ENCODE peak calls at places on chromosomes 11 and 22, in nine cellular contexts. One of them, this sample, is unnamed.

GRCh38 chr11:75850787-75851186 is 35.8 kb downstream of the UVRAG start:
- DNase-seq in tibial nerve: no peak
- DNase-seq in neural crest cell: no peak
- DNase-seq in left ventricle myocardium inferior: no peak
- DNase-seq in body of pancreas: no peak
- DNase-seq in GM13977: no peak
- DNase-seq in cardiac muscle cell: peak
- DNase-seq in GM20000: no peak
- DNase-seq in BE2C: no peak
- DNase-seq in this sample: no peak

GRCh38 chr11:130737041-130737830 is 179.0 kb downstream of the SNX19 start:
- DNase-seq in tibial nerve: no peak
- DNase-seq in neural crest cell: no peak
- DNase-seq in left ventricle myocardium inferior: no peak
- DNase-seq in body of pancreas: no peak
- DNase-seq in GM13977: no peak
- DNase-seq in cardiac muscle cell: no peak
- DNase-seq in GM20000: no peak
- DNase-seq in BE2C: no peak
- DNase-seq in this sample: no peak

GRCh38 chr22:28282346-28282745 is 363.3 kb upstream of the PITPNB start:
- DNase-seq in tibial nerve: no peak
- DNase-seq in neural crest cell: no peak
- DNase-seq in left ventricle myocardium inferior: no peak
- DNase-seq in body of pancreas: no peak
- DNase-seq in GM13977: no peak
- DNase-seq in cardiac muscle cell: peak
- DNase-seq in GM20000: no peak
- DNase-seq in BE2C: no peak
- DNase-seq in this sample: no peak

GRCh38 chr22:39623603-39624500 is 53.3 kb downstream of the CACNA1I start:
- DNase-seq in tibial nerve: no peak
- DNase-seq in neural crest cell: no peak
- DNase-seq in left ventricle myocardium inferior: no peak
- DNase-seq in body of pancreas: no peak
- DNase-seq in GM13977: no peak
- DNase-seq in cardiac muscle cell: no peak
- DNase-seq in GM20000: no peak
- DNase-seq in BE2C: no peak
- DNase-seq in this sample: no peak

GRCh38 chr22:45240137-45240809 is 421 bp downstream of the KIAA0930 start:
- DNase-seq in tibial nerve: no peak
- DNase-seq in neural crest cell: no peak
- DNase-seq in left ventricle myocardium inferior: no peak
- DNase-seq in body of pancreas: no peak
- DNase-seq in GM13977: no peak
- DNase-seq in cardiac muscle cell: peak
- DNase-seq in GM20000: no peak
- DNase-seq in BE2C: peak
- DNase-seq in this sample: peak

GRCh38 chr11:3773180-3773579 is 24.2 kb downstream of the NUP98 start:
- DNase-seq in tibial nerve: no peak
- DNase-seq in neural crest cell: no peak
- DNase-seq in left ventricle myocardium inferior: no peak
- DNase-seq in body of pancreas: no peak
- DNase-seq in GM13977: no peak
- DNase-seq in cardiac muscle cell: no peak
- DNase-seq in GM20000: no peak
- DNase-seq in BE2C: no peak
- DNase-seq in this sample: no peak

GRCh38 chr11:102950622-102951081 is 4.9 kb downstream of the MMP13 start:
- DNase-seq in tibial nerve: no peak
- DNase-seq in neural crest cell: no peak
- DNase-seq in left ventricle myocardium inferior: no peak
- DNase-seq in body of pancreas: no peak
- DNase-seq in GM13977: no peak
- DNase-seq in cardiac muscle cell: peak
- DNase-seq in GM20000: no peak
- DNase-seq in BE2C: no peak
- DNase-seq in this sample: no peak

GRCh38 chr22:50628543-50629134 is 687 bp upstream of the ARSA start:
- DNase-seq in tibial nerve: no peak
- DNase-seq in neural crest cell: no peak
- DNase-seq in left ventricle myocardium inferior: no peak
- DNase-seq in body of pancreas: no peak
- DNase-seq in GM13977: no peak
- DNase-seq in cardiac muscle cell: no peak
- DNase-seq in GM20000: no peak
- DNase-seq in BE2C: no peak
- DNase-seq in this sample: no peak

GRCh38 chr11:6474806-6475500 is 1.2 kb upstream of the TRIM3 start:
- DNase-seq in tibial nerve: no peak
- DNase-seq in neural crest cell: no peak
- DNase-seq in left ventricle myocardium inferior: no peak
- DNase-seq in body of pancreas: no peak
- DNase-seq in GM13977: no peak
- DNase-seq in cardiac muscle cell: no peak
- DNase-seq in GM20000: no peak
- DNase-seq in BE2C: no peak
- DNase-seq in this sample: no peak

GRCh38 chr11:6472934-6473333 is 807 bp downstream of the TRIM3 start:
- DNase-seq in tibial nerve: no peak
- DNase-seq in neural crest cell: no peak
- DNase-seq in left ventricle myocardium inferior: no peak
- DNase-seq in body of pancreas: no peak
- DNase-seq in GM13977: peak
- DNase-seq in cardiac muscle cell: no peak
- DNase-seq in GM20000: no peak
- DNase-seq in BE2C: no peak
- DNase-seq in this sample: peak

GRCh38 chr11:6475936-6476335 is 2.2 kb upstream of the TRIM3 start:
- DNase-seq in tibial nerve: no peak
- DNase-seq in neural crest cell: no peak
- DNase-seq in left ventricle myocardium inferior: no peak
- DNase-seq in body of pancreas: peak
- DNase-seq in GM13977: no peak
- DNase-seq in cardiac muscle cell: no peak
- DNase-seq in GM20000: no peak
- DNase-seq in BE2C: no peak
- DNase-seq in this sample: no peak

GRCh38 chr11:6474423-6474792 is 667 bp upstream of the TRIM3 start:
- DNase-seq in tibial nerve: no peak
- DNase-seq in neural crest cell: no peak
- DNase-seq in left ventricle myocardium inferior: no peak
- DNase-seq in body of pancreas: no peak
- DNase-seq in GM13977: no peak
- DNase-seq in cardiac muscle cell: no peak
- DNase-seq in GM20000: no peak
- DNase-seq in BE2C: no peak
- DNase-seq in this sample: no peak

DNA sequence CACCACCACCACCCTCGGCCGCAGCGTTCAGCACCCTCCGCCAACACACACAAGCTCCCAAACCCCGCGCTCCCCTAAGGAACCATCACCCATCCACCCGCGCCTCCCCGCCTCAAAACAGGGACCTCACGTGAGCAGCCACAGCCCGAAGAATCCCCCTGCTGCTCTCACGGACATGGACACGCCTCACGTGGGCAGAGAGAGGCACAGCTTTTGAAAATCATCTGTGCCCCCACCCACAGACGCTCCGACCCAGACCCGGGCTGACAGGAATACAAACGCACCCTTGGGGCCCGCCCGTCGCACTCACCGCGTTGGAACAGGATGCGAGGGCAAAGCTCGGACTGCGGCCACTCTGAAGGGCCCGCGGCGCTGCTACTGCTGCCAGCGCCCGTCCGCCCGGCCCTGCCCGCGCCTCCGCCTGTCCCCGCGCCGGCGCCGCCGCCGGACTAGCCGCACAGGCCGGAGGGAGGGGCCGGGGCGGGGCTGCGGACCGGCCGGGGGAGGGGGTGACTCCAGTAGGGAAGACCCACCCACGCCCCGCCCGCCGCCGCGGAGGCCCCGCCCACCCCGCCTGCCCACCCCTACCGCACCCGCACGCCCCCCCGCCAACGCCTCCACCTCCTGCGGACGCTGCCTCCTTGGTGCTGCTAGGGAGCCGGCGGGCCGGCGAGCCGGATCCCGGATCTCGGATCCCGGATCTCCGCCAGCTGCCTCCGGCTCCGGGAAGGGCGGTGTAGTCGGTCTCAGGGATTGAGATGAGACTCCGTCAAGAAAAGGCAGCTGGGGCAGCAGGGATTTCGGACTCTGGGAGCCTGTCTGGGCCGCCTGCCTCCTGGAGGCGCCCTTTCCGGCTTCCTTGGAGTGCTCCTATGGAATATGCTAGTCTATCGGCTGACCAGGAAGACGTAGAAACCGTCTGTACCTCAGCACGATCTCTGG is at the start of gene TRIM3:
- DNase-seq in tibial nerve: peak
- DNase-seq in neural crest cell: peak
- DNase-seq in left ventricle myocardium inferior: peak
- DNase-seq in body of pancreas: peak
- DNase-seq in GM13977: peak
- DNase-seq in cardiac muscle cell: peak
- DNase-seq in GM20000: peak
- DNase-seq in BE2C: peak
- DNase-seq in this sample: peak
- TF ChIP-seq CTCF in tibial nerve: no peak
- TF ChIP-seq CTCF in neural crest cell: no peak
- TF ChIP-seq CTCF in left ventricle myocardium inferior: no peak
- TF ChIP-seq CTCF in body of pancreas: no peak
- TF ChIP-seq CTCF in GM13977: no peak
- TF ChIP-seq CTCF in cardiac muscle cell: peak
- TF ChIP-seq CTCF in GM20000: no peak
- TF ChIP-seq CTCF in BE2C: peak
- TF ChIP-seq CTCF in this sample: no peak

GRCh38 chr11:111561801-111562325 is 21.3 kb downstream of the LAYN start:
- DNase-seq in tibial nerve: no peak
- DNase-seq in neural crest cell: no peak
- DNase-seq in left ventricle myocardium inferior: no peak
- DNase-seq in body of pancreas: no peak
- DNase-seq in GM13977: no peak
- DNase-seq in cardiac muscle cell: peak
- DNase-seq in GM20000: no peak
- DNase-seq in BE2C: no peak
- DNase-seq in this sample: no peak

GRCh38 chr11:111565111-111565720 is 24.7 kb downstream of the LAYN start:
- DNase-seq in tibial nerve: peak
- DNase-seq in neural crest cell: peak
- DNase-seq in left ventricle myocardium inferior: peak
- DNase-seq in body of pancreas: peak
- DNase-seq in GM13977: peak
- DNase-seq in cardiac muscle cell: peak
- DNase-seq in GM20000: peak
- DNase-seq in BE2C: peak
- DNase-seq in this sample: peak

GRCh38 chr11:111569476-111569875 is 29.0 kb downstream of the LAYN start:
- DNase-seq in tibial nerve: no peak
- DNase-seq in neural crest cell: no peak
- DNase-seq in left ventricle myocardium inferior: no peak
- DNase-seq in body of pancreas: no peak
- DNase-seq in GM13977: no peak
- DNase-seq in cardiac muscle cell: no peak
- DNase-seq in GM20000: no peak
- DNase-seq in BE2C: no peak
- DNase-seq in this sample: no peak

GRCh38 chr11:111562692-111563389 is 22.3 kb downstream of the LAYN start:
- DNase-seq in tibial nerve: no peak
- DNase-seq in neural crest cell: no peak
- DNase-seq in left ventricle myocardium inferior: no peak
- DNase-seq in body of pancreas: no peak
- DNase-seq in GM13977: no peak
- DNase-seq in cardiac muscle cell: no peak
- DNase-seq in GM20000: no peak
- DNase-seq in BE2C: no peak
- DNase-seq in this sample: no peak

GRCh38 chr11:111566324-111566723 is 25.8 kb downstream of the LAYN start:
- DNase-seq in tibial nerve: no peak
- DNase-seq in neural crest cell: no peak
- DNase-seq in left ventricle myocardium inferior: no peak
- DNase-seq in body of pancreas: no peak
- DNase-seq in GM13977: no peak
- DNase-seq in cardiac muscle cell: no peak
- DNase-seq in GM20000: no peak
- DNase-seq in BE2C: no peak
- DNase-seq in this sample: no peak
- TF ChIP-seq CTCF in tibial nerve: no peak
- TF ChIP-seq CTCF in neural crest cell: no peak
- TF ChIP-seq CTCF in left ventricle myocardium inferior: no peak
- TF ChIP-seq CTCF in body of pancreas: peak
- TF ChIP-seq CTCF in GM13977: no peak
- TF ChIP-seq CTCF in cardiac muscle cell: no peak
- TF ChIP-seq CTCF in GM20000: no peak
- TF ChIP-seq CTCF in BE2C: peak
- TF ChIP-seq CTCF in this sample: no peak

DNA sequence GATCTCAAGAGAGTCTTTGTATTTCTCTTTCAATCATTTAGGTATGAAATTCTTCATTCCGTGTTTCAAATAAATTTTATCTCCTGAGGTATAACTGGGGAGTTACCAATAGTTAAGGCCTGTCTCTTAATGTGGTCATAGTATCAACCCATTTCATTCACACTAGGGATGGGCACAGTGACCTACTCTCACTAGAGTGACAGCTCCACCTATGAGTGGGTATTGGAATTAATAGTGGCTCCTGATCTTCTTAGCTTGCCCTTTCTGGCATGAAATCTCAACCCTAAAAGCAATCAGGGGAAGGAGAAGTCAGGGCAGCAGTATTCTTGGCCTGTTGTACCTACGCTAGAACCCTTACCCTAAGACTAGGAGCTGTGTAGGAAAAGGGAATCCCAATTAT is 507.7 kb downstream of the FAM181B start:
- DNase-seq in tibial nerve: no peak
- DNase-seq in neural crest cell: no peak
- DNase-seq in left ventricle myocardium inferior: no peak
- DNase-seq in body of pancreas: no peak
- DNase-seq in GM13977: no peak
- DNase-seq in cardiac muscle cell: no peak
- DNase-seq in GM20000: no peak
- DNase-seq in BE2C: no peak
- DNase-seq in this sample: no peak
- TF ChIP-seq CTCF in tibial nerve: no peak
- TF ChIP-seq CTCF in neural crest cell: no peak
- TF ChIP-seq CTCF in left ventricle myocardium inferior: no peak
- TF ChIP-seq CTCF in body of pancreas: no peak
- TF ChIP-seq CTCF in GM13977: peak
- TF ChIP-seq CTCF in cardiac muscle cell: no peak
- TF ChIP-seq CTCF in GM20000: no peak
- TF ChIP-seq CTCF in BE2C: no peak
- TF ChIP-seq CTCF in this sample: no peak

DNA sequence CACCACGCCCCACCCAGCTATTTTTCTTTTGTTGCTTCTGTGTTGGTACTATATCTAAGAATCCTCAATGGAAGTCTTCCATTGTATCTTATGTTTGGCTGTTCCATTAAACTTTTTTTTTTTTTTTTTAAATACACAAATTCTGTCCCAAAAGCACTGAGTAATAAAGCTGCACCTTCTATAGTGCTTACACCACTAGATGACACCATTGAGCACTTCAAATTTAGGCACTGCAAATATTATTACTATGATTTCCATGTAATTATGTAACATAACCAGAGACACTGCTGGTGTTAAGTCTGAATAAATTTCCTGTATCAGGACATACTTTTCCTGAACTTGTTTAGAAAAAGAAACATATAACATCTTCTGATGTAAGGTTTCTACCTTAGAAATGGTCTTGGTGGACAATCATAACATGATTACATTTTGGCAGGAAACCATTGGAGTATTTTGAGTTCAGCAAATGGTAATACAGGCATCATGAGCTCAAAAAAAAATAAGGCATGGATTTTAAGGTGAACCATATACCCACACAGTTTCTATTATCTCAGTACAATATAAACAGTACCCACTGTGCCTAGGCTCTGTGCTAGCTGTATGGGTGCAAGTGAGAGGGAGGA is 110.5 kb downstream of the ATG16L2 start:
- DNase-seq in tibial nerve: no peak
- DNase-seq in neural crest cell: no peak
- DNase-seq in left ventricle myocardium inferior: no peak
- DNase-seq in body of pancreas: peak
- DNase-seq in GM13977: peak
- DNase-seq in cardiac muscle cell: peak
- DNase-seq in GM20000: no peak
- DNase-seq in BE2C: no peak
- DNase-seq in this sample: no peak
- TF ChIP-seq CTCF in tibial nerve: peak
- TF ChIP-seq CTCF in neural crest cell: peak
- TF ChIP-seq CTCF in left ventricle myocardium inferior: peak
- TF ChIP-seq CTCF in body of pancreas: peak
- TF ChIP-seq CTCF in GM13977: peak
- TF ChIP-seq CTCF in cardiac muscle cell: peak
- TF ChIP-seq CTCF in GM20000: no peak
- TF ChIP-seq CTCF in BE2C: peak
- TF ChIP-seq CTCF in this sample: no peak

This sample was measured in glutamatergic neuron.